ENCODE peak calls at places on chromosomes 7 and 10, in nine cellular contexts. J is mucosa of gallbladder; H is HCT116; N is NCI-H774; Z is NCI-H2081; M is CD4-positive, alpha-beta T cell; K is fibroblast of lung; G is activated T-cell treated with anti-CD3 and anti-CD28 coated beads, Interleukin-2, amount 50 U/mL, for 48 hours; U is activated CD4-positive, alpha-beta T cell treated with anti-CD3 and anti-CD28 coated beads, Interleukin-2, amount 50 U/mL, for 48 hours. D is an unnamed sample.

GRCh38 chr7:132541656-132542055 is 34.6 kb downstream of the PLXNA4 start:
- DNase-seq in J (no peak), H (no peak), N (no peak), Z (no peak), M (no peak), K (no peak), G (no peak), U (no peak), D (no peak)

GRCh38 chr7:6536899-6537298 is 14.4 kb downstream of the GRID2IP start:
- DNase-seq in J (no peak), H (no peak), N (peak; percentile 10), Z (peak; percentile 64), M (no peak), K (peak; percentile 22), G (no peak), U (no peak), D (no peak)

GRCh38 chr7:28052933-28053332 is 127.7 kb downstream of the JAZF1 start:
- DNase-seq in J (no peak), H (no peak), N (no peak), Z (no peak), M (no peak), K (peak; percentile 73), G (no peak), U (no peak), D (peak; percentile 65)

GRCh38 chr7:121547341-121548092 is 151.4 kb upstream of the FAM3C start:
- DNase-seq in J (no peak), H (peak; percentile 63), N (peak; percentile 61), Z (peak; percentile 72), M (no peak), K (peak; percentile 62), G (no peak), U (no peak), D (peak; percentile 65)

GRCh38 chr10:52318822-52319464 is 4.9 kb downstream of the DKK1 start:
- DNase-seq in J (no peak), H (peak; percentile 93), N (no peak), Z (no peak), M (no peak), K (peak; percentile 99), G (no peak), U (no peak), D (peak; percentile 92)

GRCh38 chr10:84863675-84864074 is 535.3 kb downstream of the CCSER2 start:
- DNase-seq in J (no peak), H (no peak), N (no peak), Z (no peak), M (no peak), K (no peak), G (no peak), U (no peak), D (no peak)

GRCh38 chr7:32299133-32299702 is 191.0 kb downstream of the LSM5 start:
- DNase-seq in J (no peak), H (no peak), N (no peak), Z (no peak), M (no peak), K (peak; percentile 4), G (no peak), U (no peak), D (no peak)

GRCh38 chr7:37376386-37376785 is 72.3 kb downstream of the ELMO1 start:
- DNase-seq in J (no peak), H (no peak), N (no peak), Z (no peak), M (no peak), K (no peak), G (peak; percentile 68), U (peak; percentile 51), D (no peak)

GRCh38 chr7:130371059-130371458 is 9.2 kb upstream of the CPA1 start:
- DNase-seq in J (no peak), H (no peak), N (no peak), Z (no peak), M (no peak), K (peak; percentile 45), G (no peak), U (no peak), D (peak; percentile 61)

D was measured in fibroblast of gingiva.